ENCODE peak calls at places on chromosomes 5 and 9, in four cellular contexts. One of them, this sample, is unnamed.

GRCh38 chr5:150181035-150181434 is 8.8 kb upstream of the SLC6A7 start:
- DNase-seq in GM13977: no peak
- DNase-seq in AML-193: no peak
- DNase-seq in erythroblast: no peak
- DNase-seq in this sample: no peak

GRCh38 chr5:135869935-135870334 is 25.7 kb downstream of the IL9 start:
- DNase-seq in GM13977: no peak
- DNase-seq in AML-193: no peak
- DNase-seq in erythroblast: no peak
- DNase-seq in this sample: no peak

GRCh38 chr5:168681556-168682183 is 102.5 kb upstream of the PANK3 start:
- DNase-seq in GM13977: no peak
- DNase-seq in AML-193: no peak
- DNase-seq in erythroblast: no peak
- DNase-seq in this sample: no peak

GRCh38 chr5:169195601-169196000 is 105.3 kb downstream of the SLIT3 start:
- DNase-seq in GM13977: no peak
- DNase-seq in AML-193: no peak
- DNase-seq in erythroblast: no peak
- DNase-seq in this sample: no peak

GRCh38 chr9:90287567-90288274 is 354.9 kb downstream of the DIRAS2 start:
- DNase-seq in erythroblast: no peak
- DNase-seq in GM13977: peak
- DNase-seq in AML-193: no peak
- DNase-seq in this sample: peak

GRCh38 chr5:82356808-82357671 is 78.9 kb upstream of the RPS23 start:
- DNase-seq in erythroblast: peak
- DNase-seq in GM13977: peak
- DNase-seq in AML-193: peak
- DNase-seq in this sample: peak

GRCh38 chr9:134644715-134645606 is 3.4 kb downstream of the COL5A1 start:
- DNase-seq in GM13977: no peak
- DNase-seq in erythroblast: no peak
- DNase-seq in AML-193: no peak
- DNase-seq in this sample: no peak

GRCh38 chr5:10565785-10566506 is 2.1 kb downstream of the ANKRD33B start:
- DNase-seq in AML-193: peak
- DNase-seq in GM13977: no peak
- DNase-seq in erythroblast: no peak
- DNase-seq in this sample: no peak

GRCh38 chr9:87285183-87285582 is 212.5 kb upstream of the DAPK1 start:
- DNase-seq in GM13977: no peak
- DNase-seq in AML-193: no peak
- DNase-seq in erythroblast: no peak
- DNase-seq in this sample: no peak

GRCh38 chr5:90386099-90386710 is 23.4 kb downstream of the CETN3 start:
- DNase-seq in GM13977: no peak
- DNase-seq in erythroblast: peak
- DNase-seq in AML-193: peak
- DNase-seq in this sample: peak

GRCh38 chr5:69502375-69503143 is 10.0 kb downstream of the OCLN start:
- DNase-seq in GM13977: peak
- DNase-seq in erythroblast: no peak
- DNase-seq in AML-193: no peak
- DNase-seq in this sample: peak

GRCh38 chr9:89878687-89879086 is 273.9 kb downstream of the GADD45G start:
- DNase-seq in GM13977: no peak
- DNase-seq in AML-193: no peak
- DNase-seq in erythroblast: no peak
- DNase-seq in this sample: no peak

This sample was measured in PC-9.